ENCODE peak calls at places on chromosomes 3 and 15, in eight cellular contexts. One of them, this sample, is unnamed.

GRCh38 chr15:31016446-31016915 is 25.1 kb upstream of the MTMR10 start:
- DNase-seq in GM04504: no peak
- DNase-seq in HFFc6: peak
- DNase-seq in globus pallidus: no peak
- DNase-seq in cardiac fibroblast: peak
- DNase-seq in stimulated activated CD8-positive, alpha-beta memory T cell treated with anti-CD3 and anti-CD28 coated beads, Interleukin-2, amount 100 ng/mL, for 48 hours: no peak
- DNase-seq in pancreas: no peak
- DNase-seq in GM12892: no peak
- DNase-seq in this sample: no peak

GRCh38 chr3:193586526-193586925 is 6.5 kb upstream of the OPA1 start:
- DNase-seq in HFFc6: no peak
- DNase-seq in pancreas: no peak
- DNase-seq in stimulated activated CD8-positive, alpha-beta memory T cell treated with anti-CD3 and anti-CD28 coated beads, Interleukin-2, amount 100 ng/mL, for 48 hours: no peak
- DNase-seq in cardiac fibroblast: no peak
- DNase-seq in GM04504: no peak
- DNase-seq in GM12892: no peak
- DNase-seq in globus pallidus: no peak
- DNase-seq in this sample: no peak

GRCh38 chr3:163916596-163917560 is 1161.4 kb downstream of the SI start:
- DNase-seq in pancreas: no peak
- DNase-seq in GM04504: no peak
- DNase-seq in globus pallidus: peak
- DNase-seq in GM12892: no peak
- DNase-seq in HFFc6: no peak
- DNase-seq in cardiac fibroblast: no peak
- DNase-seq in stimulated activated CD8-positive, alpha-beta memory T cell treated with anti-CD3 and anti-CD28 coated beads, Interleukin-2, amount 100 ng/mL, for 48 hours: no peak
- DNase-seq in this sample: no peak

GRCh38 chr15:55796321-55796965 is 53.5 kb upstream of the PRTG start:
- DNase-seq in stimulated activated CD8-positive, alpha-beta memory T cell treated with anti-CD3 and anti-CD28 coated beads, Interleukin-2, amount 100 ng/mL, for 48 hours: no peak
- DNase-seq in HFFc6: no peak
- DNase-seq in GM04504: no peak
- DNase-seq in globus pallidus: no peak
- DNase-seq in GM12892: no peak
- DNase-seq in pancreas: no peak
- DNase-seq in cardiac fibroblast: peak
- DNase-seq in this sample: no peak

GRCh38 chr15:78605680-78606079 is 15.1 kb downstream of the CHRNA3 start:
- DNase-seq in stimulated activated CD8-positive, alpha-beta memory T cell treated with anti-CD3 and anti-CD28 coated beads, Interleukin-2, amount 100 ng/mL, for 48 hours: no peak
- DNase-seq in pancreas: no peak
- DNase-seq in HFFc6: no peak
- DNase-seq in GM12892: no peak
- DNase-seq in cardiac fibroblast: no peak
- DNase-seq in GM04504: no peak
- DNase-seq in globus pallidus: no peak
- DNase-seq in this sample: no peak

GRCh38 chr15:88262064-88262463 is 5.5 kb upstream of the NTRK3 start:
- DNase-seq in cardiac fibroblast: no peak
- DNase-seq in GM04504: no peak
- DNase-seq in pancreas: no peak
- DNase-seq in HFFc6: no peak
- DNase-seq in GM12892: no peak
- DNase-seq in stimulated activated CD8-positive, alpha-beta memory T cell treated with anti-CD3 and anti-CD28 coated beads, Interleukin-2, amount 100 ng/mL, for 48 hours: no peak
- DNase-seq in globus pallidus: no peak
- DNase-seq in this sample: no peak

GRCh38 chr3:87236093-87236492 is 9.0 kb downstream of the CHMP2B start:
- DNase-seq in stimulated activated CD8-positive, alpha-beta memory T cell treated with anti-CD3 and anti-CD28 coated beads, Interleukin-2, amount 100 ng/mL, for 48 hours: no peak
- DNase-seq in GM04504: no peak
- DNase-seq in globus pallidus: no peak
- DNase-seq in HFFc6: no peak
- DNase-seq in cardiac fibroblast: no peak
- DNase-seq in GM12892: no peak
- DNase-seq in pancreas: no peak
- DNase-seq in this sample: no peak

GRCh38 chr3:55161256-55161655 is 233.4 kb upstream of the LRTM1 start:
- DNase-seq in GM12892: no peak
- DNase-seq in HFFc6: no peak
- DNase-seq in pancreas: no peak
- DNase-seq in globus pallidus: no peak
- DNase-seq in cardiac fibroblast: peak
- DNase-seq in stimulated activated CD8-positive, alpha-beta memory T cell treated with anti-CD3 and anti-CD28 coated beads, Interleukin-2, amount 100 ng/mL, for 48 hours: no peak
- DNase-seq in GM04504: no peak
- DNase-seq in this sample: no peak

GRCh38 chr3:76044601-76045600 is 259.6 kb upstream of the ZNF717 start:
- DNase-seq in HFFc6: no peak
- DNase-seq in GM12892: no peak
- DNase-seq in globus pallidus: no peak
- DNase-seq in cardiac fibroblast: peak
- DNase-seq in GM04504: no peak
- DNase-seq in stimulated activated CD8-positive, alpha-beta memory T cell treated with anti-CD3 and anti-CD28 coated beads, Interleukin-2, amount 100 ng/mL, for 48 hours: peak
- DNase-seq in pancreas: no peak
- DNase-seq in this sample: no peak

GRCh38 chr15:32979710-32980109 is 214.8 kb downstream of the FMN1 start:
- DNase-seq in globus pallidus: no peak
- DNase-seq in pancreas: no peak
- DNase-seq in stimulated activated CD8-positive, alpha-beta memory T cell treated with anti-CD3 and anti-CD28 coated beads, Interleukin-2, amount 100 ng/mL, for 48 hours: no peak
- DNase-seq in GM04504: peak
- DNase-seq in GM12892: no peak
- DNase-seq in HFFc6: peak
- DNase-seq in cardiac fibroblast: peak
- DNase-seq in this sample: no peak

GRCh38 chr3:184771748-184772147 is 40.2 kb upstream of the VPS8 start:
- DNase-seq in GM12892: no peak
- DNase-seq in HFFc6: no peak
- DNase-seq in cardiac fibroblast: no peak
- DNase-seq in pancreas: no peak
- DNase-seq in GM04504: no peak
- DNase-seq in stimulated activated CD8-positive, alpha-beta memory T cell treated with anti-CD3 and anti-CD28 coated beads, Interleukin-2, amount 100 ng/mL, for 48 hours: no peak
- DNase-seq in globus pallidus: no peak
- DNase-seq in this sample: no peak

GRCh38 chr3:113405180-113405579 is 36.1 kb downstream of the CFAP44 start:
- DNase-seq in GM12892: no peak
- DNase-seq in HFFc6: peak
- DNase-seq in stimulated activated CD8-positive, alpha-beta memory T cell treated with anti-CD3 and anti-CD28 coated beads, Interleukin-2, amount 100 ng/mL, for 48 hours: no peak
- DNase-seq in pancreas: no peak
- DNase-seq in globus pallidus: no peak
- DNase-seq in cardiac fibroblast: peak
- DNase-seq in GM04504: peak
- DNase-seq in this sample: no peak

GRCh38 chr15:44735482-44736260 is 657 bp upstream of the TRIM69 start:
- DNase-seq in globus pallidus: no peak
- DNase-seq in cardiac fibroblast: peak
- DNase-seq in stimulated activated CD8-positive, alpha-beta memory T cell treated with anti-CD3 and anti-CD28 coated beads, Interleukin-2, amount 100 ng/mL, for 48 hours: no peak
- DNase-seq in pancreas: no peak
- DNase-seq in GM12892: no peak
- DNase-seq in HFFc6: no peak
- DNase-seq in GM04504: no peak
- DNase-seq in this sample: no peak

GRCh38 chr3:20064796-20065564 is 24.7 kb downstream of the KAT2B start:
- DNase-seq in pancreas: no peak
- DNase-seq in cardiac fibroblast: no peak
- DNase-seq in stimulated activated CD8-positive, alpha-beta memory T cell treated with anti-CD3 and anti-CD28 coated beads, Interleukin-2, amount 100 ng/mL, for 48 hours: no peak
- DNase-seq in globus pallidus: no peak
- DNase-seq in HFFc6: no peak
- DNase-seq in GM04504: no peak
- DNase-seq in GM12892: no peak
- DNase-seq in this sample: no peak

GRCh38 chr3:194740859-194741486 is 55.3 kb downstream of the FAM43A start:
- DNase-seq in GM12892: no peak
- DNase-seq in cardiac fibroblast: peak
- DNase-seq in GM04504: no peak
- DNase-seq in stimulated activated CD8-positive, alpha-beta memory T cell treated with anti-CD3 and anti-CD28 coated beads, Interleukin-2, amount 100 ng/mL, for 48 hours: no peak
- DNase-seq in HFFc6: peak
- DNase-seq in pancreas: peak
- DNase-seq in globus pallidus: no peak
- DNase-seq in this sample: no peak

GRCh38 chr3:190369701-190370295 is 18.2 kb upstream of the CLDN16 start:
- DNase-seq in pancreas: no peak
- DNase-seq in stimulated activated CD8-positive, alpha-beta memory T cell treated with anti-CD3 and anti-CD28 coated beads, Interleukin-2, amount 100 ng/mL, for 48 hours: no peak
- DNase-seq in GM12892: no peak
- DNase-seq in cardiac fibroblast: peak
- DNase-seq in globus pallidus: no peak
- DNase-seq in GM04504: no peak
- DNase-seq in HFFc6: no peak
- DNase-seq in this sample: no peak

GRCh38 chr3:133136114-133137041 is 98.2 kb downstream of the TMEM108 start:
- DNase-seq in globus pallidus: no peak
- DNase-seq in HFFc6: no peak
- DNase-seq in GM04504: no peak
- DNase-seq in GM12892: no peak
- DNase-seq in stimulated activated CD8-positive, alpha-beta memory T cell treated with anti-CD3 and anti-CD28 coated beads, Interleukin-2, amount 100 ng/mL, for 48 hours: no peak
- DNase-seq in cardiac fibroblast: peak
- DNase-seq in pancreas: no peak
- DNase-seq in this sample: peak

GRCh38 chr3:62131620-62132019 is 241.7 kb downstream of the FEZF2 start:
- DNase-seq in HFFc6: no peak
- DNase-seq in globus pallidus: no peak
- DNase-seq in GM04504: no peak
- DNase-seq in pancreas: no peak
- DNase-seq in stimulated activated CD8-positive, alpha-beta memory T cell treated with anti-CD3 and anti-CD28 coated beads, Interleukin-2, amount 100 ng/mL, for 48 hours: no peak
- DNase-seq in GM12892: no peak
- DNase-seq in cardiac fibroblast: peak
- DNase-seq in this sample: no peak

GRCh38 chr3:35537265-35537664 is 102.1 kb upstream of the ARPP21 start:
- DNase-seq in GM12892: no peak
- DNase-seq in GM04504: no peak
- DNase-seq in stimulated activated CD8-positive, alpha-beta memory T cell treated with anti-CD3 and anti-CD28 coated beads, Interleukin-2, amount 100 ng/mL, for 48 hours: no peak
- DNase-seq in globus pallidus: no peak
- DNase-seq in cardiac fibroblast: peak
- DNase-seq in HFFc6: no peak
- DNase-seq in pancreas: no peak
- DNase-seq in this sample: no peak

GRCh38 chr3:5191555-5192304 is 4.2 kb downstream of the EDEM1 start:
- DNase-seq in globus pallidus: no peak
- DNase-seq in GM04504: no peak
- DNase-seq in HFFc6: no peak
- DNase-seq in cardiac fibroblast: no peak
- DNase-seq in GM12892: no peak
- DNase-seq in pancreas: no peak
- DNase-seq in stimulated activated CD8-positive, alpha-beta memory T cell treated with anti-CD3 and anti-CD28 coated beads, Interleukin-2, amount 100 ng/mL, for 48 hours: no peak
- DNase-seq in this sample: no peak

GRCh38 chr15:27091270-27091940 is 120.4 kb downstream of the GABRG3 start:
- DNase-seq in pancreas: no peak
- DNase-seq in GM12892: no peak
- DNase-seq in globus pallidus: no peak
- DNase-seq in HFFc6: no peak
- DNase-seq in cardiac fibroblast: no peak
- DNase-seq in GM04504: no peak
- DNase-seq in stimulated activated CD8-positive, alpha-beta memory T cell treated with anti-CD3 and anti-CD28 coated beads, Interleukin-2, amount 100 ng/mL, for 48 hours: no peak
- DNase-seq in this sample: no peak

GRCh38 chr15:74369084-74369745 is 1.8 kb upstream of the CYP11A1 start:
- DNase-seq in GM04504: no peak
- DNase-seq in stimulated activated CD8-positive, alpha-beta memory T cell treated with anti-CD3 and anti-CD28 coated beads, Interleukin-2, amount 100 ng/mL, for 48 hours: no peak
- DNase-seq in HFFc6: no peak
- DNase-seq in pancreas: no peak
- DNase-seq in globus pallidus: no peak
- DNase-seq in GM12892: no peak
- DNase-seq in cardiac fibroblast: no peak
- DNase-seq in this sample: no peak

GRCh38 chr15:71288348-71288955 is 173.2 kb downstream of the THSD4 start:
- DNase-seq in cardiac fibroblast: peak
- DNase-seq in GM04504: no peak
- DNase-seq in HFFc6: peak
- DNase-seq in stimulated activated CD8-positive, alpha-beta memory T cell treated with anti-CD3 and anti-CD28 coated beads, Interleukin-2, amount 100 ng/mL, for 48 hours: no peak
- DNase-seq in pancreas: no peak
- DNase-seq in globus pallidus: no peak
- DNase-seq in GM12892: no peak
- DNase-seq in this sample: no peak

GRCh38 chr3:80285370-80285769 is 517.6 kb upstream of the ROBO1 start:
- DNase-seq in cardiac fibroblast: no peak
- DNase-seq in stimulated activated CD8-positive, alpha-beta memory T cell treated with anti-CD3 and anti-CD28 coated beads, Interleukin-2, amount 100 ng/mL, for 48 hours: no peak
- DNase-seq in globus pallidus: no peak
- DNase-seq in GM12892: no peak
- DNase-seq in GM04504: no peak
- DNase-seq in pancreas: no peak
- DNase-seq in HFFc6: no peak
- DNase-seq in this sample: no peak

GRCh38 chr15:55661431-55661830 is 73.3 kb upstream of the PYGO1 start:
- DNase-seq in HFFc6: no peak
- DNase-seq in cardiac fibroblast: peak
- DNase-seq in pancreas: no peak
- DNase-seq in stimulated activated CD8-positive, alpha-beta memory T cell treated with anti-CD3 and anti-CD28 coated beads, Interleukin-2, amount 100 ng/mL, for 48 hours: no peak
- DNase-seq in GM04504: no peak
- DNase-seq in GM12892: no peak
- DNase-seq in globus pallidus: no peak
- DNase-seq in this sample: no peak

GRCh38 chr15:64029111-64029510 is 17.2 kb downstream of the DAPK2 start:
- DNase-seq in cardiac fibroblast: no peak
- DNase-seq in GM12892: no peak
- DNase-seq in stimulated activated CD8-positive, alpha-beta memory T cell treated with anti-CD3 and anti-CD28 coated beads, Interleukin-2, amount 100 ng/mL, for 48 hours: no peak
- DNase-seq in GM04504: no peak
- DNase-seq in globus pallidus: peak
- DNase-seq in pancreas: no peak
- DNase-seq in HFFc6: no peak
- DNase-seq in this sample: no peak

GRCh38 chr15:97082835-97083234 is 752.3 kb downstream of the NR2F2 start:
- DNase-seq in GM12892: no peak
- DNase-seq in cardiac fibroblast: no peak
- DNase-seq in GM04504: no peak
- DNase-seq in HFFc6: no peak
- DNase-seq in globus pallidus: no peak
- DNase-seq in pancreas: no peak
- DNase-seq in stimulated activated CD8-positive, alpha-beta memory T cell treated with anti-CD3 and anti-CD28 coated beads, Interleukin-2, amount 100 ng/mL, for 48 hours: no peak
- DNase-seq in this sample: no peak

GRCh38 chr3:20136231-20136630 is 49.8 kb downstream of the SGO1 start:
- DNase-seq in GM12892: no peak
- DNase-seq in pancreas: no peak
- DNase-seq in cardiac fibroblast: peak
- DNase-seq in globus pallidus: no peak
- DNase-seq in HFFc6: no peak
- DNase-seq in GM04504: no peak
- DNase-seq in stimulated activated CD8-positive, alpha-beta memory T cell treated with anti-CD3 and anti-CD28 coated beads, Interleukin-2, amount 100 ng/mL, for 48 hours: no peak
- DNase-seq in this sample: no peak

This sample was measured in GM12891.